ENCODE peak calls at places on chromosomes 5 and 9, in six cellular contexts. C is kidney tubule cell, F is dermis microvascular lymphatic vessel endothelial cell, R is left lung, G is GM23248, T is tibial artery. I is an unnamed sample.

GRCh38 chr5:73507062-73507461 is 8.8 kb downstream of the BTF3 start:
- DNase-seq in R (no peak), F (peak; percentile 40), C (no peak), T (no peak), G (no peak), I (no peak)

GRCh38 chr5:178213003-178213449 is 8.7 kb downstream of the HNRNPAB start:
- DNase-seq in F (no peak), C (peak; percentile 41), G (no peak), R (peak; percentile 33), T (no peak), I (no peak)

GRCh38 chr9:94870793-94871558 is 144.5 kb downstream of the AOPEP start:
- DNase-seq in F (no peak), R (no peak), G (peak; percentile 77), C (peak; percentile 60), T (no peak), I (no peak)

GRCh38 chr5:141100243-141100805 is at the start of gene PCDHB3:
- DNase-seq in R (no peak), G (peak; percentile 79), T (no peak), F (no peak), C (peak; percentile 70), I (no peak)

GRCh38 chr5:93586948-93587918 is 4.2 kb downstream of the NR2F1 start:
- DNase-seq in R (peak; percentile 66), G (no peak), C (peak; percentile 35), T (no peak), F (no peak), I (no peak)

GRCh38 chr5:176388003-176388340 is 426 bp downstream of the NOP16 start:
- DNase-seq in R (no peak), T (no peak), F (no peak), C (peak; percentile 38), G (peak; percentile 60), I (no peak)

GRCh38 chr5:175131432-175131831 is 312.6 kb downstream of the DRD1 start:
- DNase-seq in C (no peak), T (no peak), R (no peak), F (no peak), G (no peak), I (no peak)

GRCh38 chr9:89922099-89922498 is 317.3 kb downstream of the GADD45G start:
- DNase-seq in G (no peak), T (no peak), F (no peak), R (no peak), C (no peak), I (no peak)

GRCh38 chr5:33153373-33153772 is 287.4 kb upstream of the TARS1 start:
- DNase-seq in F (no peak), R (no peak), G (no peak), T (no peak), C (no peak), I (no peak)

I was measured in ureter.